ENCODE peak calls at places on chromosomes 1 and 21, in nine cellular contexts. V, S, M, L, Q, W, X, N and G are unnamed samples.

GRCh38 chr1:185512442-185512841 is 195.4 kb upstream of the IVNS1ABP start:
- DNase-seq in S (no peak), N (no peak), L (no peak), X (no peak), Q (no peak), M (no peak), V (no peak), W (no peak), G (no peak)

GRCh38 chr1:32831878-32832277 is 14.4 kb downstream of the S100PBP start:
- DNase-seq in X (no peak), N (no peak), Q (no peak), L (no peak), M (no peak), S (no peak), V (no peak), W (no peak), G (no peak)

GRCh38 chr1:31717341-31717740 is 13.5 kb upstream of the COL16A1 start:
- DNase-seq in L (no peak), W (no peak), M (peak), V (no peak), S (no peak), Q (no peak), N (no peak), X (no peak), G (peak)

GRCh38 chr1:244049969-244050834 is 881 bp upstream of the ZBTB18 start:
- DNase-seq in S (no peak), N (peak), L (peak), Q (no peak), V (peak), W (no peak), M (no peak), X (peak), G (no peak)

GRCh38 chr1:150528997-150529396 is 13.4 kb downstream of the FALEC start:
- DNase-seq in Q (no peak), L (no peak), W (no peak), S (no peak), N (no peak), X (no peak), V (no peak), M (peak), G (peak)

GRCh38 chr1:7471836-7472235 is 299.3 kb upstream of the VAMP3 start:
- DNase-seq in V (no peak), X (no peak), M (peak), S (no peak), W (no peak), Q (no peak), L (no peak), N (no peak), G (peak)

GRCh38 chr1:112840631-112841624 is 115.1 kb downstream of the SLC16A1 start:
- DNase-seq in M (peak), X (peak), L (no peak), Q (no peak), V (peak), S (no peak), N (no peak), W (no peak), G (no peak)

GRCh38 chr1:226104671-226105121 is 42.2 kb downstream of the H3-3A start:
- DNase-seq in Q (no peak), V (no peak), L (no peak), M (peak), S (no peak), W (no peak), X (no peak), N (no peak), G (no peak)

GRCh38 chr1:167107456-167107855 is 13.6 kb downstream of the STYXL2 start:
- DNase-seq in L (no peak), V (no peak), Q (no peak), W (no peak), M (peak), N (no peak), X (no peak), S (no peak), G (peak)

GRCh38 chr1:244675167-244675566 is 22.2 kb downstream of the DESI2 start:
- DNase-seq in S (no peak), M (no peak), Q (no peak), L (no peak), X (no peak), W (no peak), N (no peak), V (no peak), G (no peak)

GRCh38 chr1:207888647-207889046 is 22.3 kb downstream of the CD34 start:
- DNase-seq in Q (no peak), W (no peak), L (no peak), X (no peak), S (no peak), V (no peak), M (peak), N (no peak), G (peak)

GRCh38 chr1:67880056-67880601 is 46.9 kb upstream of the GNG12 start:
- DNase-seq in V (no peak), N (no peak), M (peak), L (no peak), Q (no peak), X (no peak), S (no peak), W (no peak), G (peak)

GRCh38 chr1:41454406-41454805 is 30.1 kb downstream of the EDN2 start:
- DNase-seq in W (peak), X (no peak), Q (peak), L (peak), M (peak), N (no peak), S (no peak), V (peak), G (peak)

GRCh38 chr1:222064388-222065201 is 322.7 kb upstream of the DUSP10 start:
- DNase-seq in X (no peak), W (no peak), N (no peak), S (no peak), M (peak), V (no peak), L (no peak), Q (no peak), G (peak)

GRCh38 chr1:112396668-112397025 is 633 bp downstream of the CTTNBP2NL start:
- DNase-seq in V (no peak), Q (no peak), W (no peak), S (no peak), L (no peak), M (peak), X (no peak), N (no peak), G (no peak)

GRCh38 chr1:3222042-3222692 is 153.2 kb downstream of the PRDM16 start:
- DNase-seq in W (no peak), V (no peak), X (no peak), M (no peak), Q (no peak), N (no peak), L (no peak), S (no peak), G (no peak)

GRCh38 chr1:238642231-238642630 is 744.1 kb upstream of the CHRM3 start:
- DNase-seq in M (peak), N (no peak), Q (no peak), S (no peak), X (no peak), V (no peak), W (no peak), L (no peak), G (peak)

GRCh38 chr21:23398726-23399125 is 2208.6 kb downstream of the MRPL39 start:
- DNase-seq in V (no peak), M (no peak), N (no peak), X (no peak), Q (no peak), S (no peak), W (no peak), L (no peak), G (no peak)

GRCh38 chr1:201481761-201482493 is 12.9 kb upstream of the PHLDA3 start:
- DNase-seq in W (peak), Q (peak), N (peak), M (peak), X (peak), V (peak), L (peak), S (peak), G (no peak)

GRCh38 chr1:89331890-89332289 is 32.0 kb upstream of the GBP6 start:
- DNase-seq in W (no peak), Q (no peak), M (no peak), V (no peak), N (no peak), X (no peak), S (no peak), L (no peak), G (no peak)

GRCh38 chr1:3311711-3312110 is 142.8 kb upstream of the ARHGEF16 start:
- DNase-seq in L (no peak), W (no peak), M (no peak), N (no peak), V (no peak), X (no peak), Q (no peak), S (no peak), G (no peak)

GRCh38 chr1:213876531-213876930 is 111.2 kb upstream of the PROX1 start:
- DNase-seq in S (no peak), W (no peak), L (no peak), V (no peak), Q (no peak), M (no peak), N (no peak), X (no peak), G (no peak)

GRCh38 chr1:223846668-223847007 is 891 bp upstream of the TP53BP2 start:
- DNase-seq in S (no peak), L (peak), Q (peak), M (peak), X (peak), V (no peak), N (no peak), W (no peak), G (no peak)